ENCODE peak calls at places on chromosomes 6 and 20, in nine cellular contexts. P is activated gamma-delta T cell, V is PC-9, M is HFF-Myc, A is SW 1271, N is H1, F is SK-N-SH, T is amygdala, X is OCI-LY7. S is an unnamed sample.

GRCh38 chr20:63787302-63787701 is 43.8 kb downstream of the ZBTB46 start:
- DNase-seq in A (no peak), F (no peak), N (no peak), T (no peak), P (no peak), X (peak), M (no peak), V (no peak), S (no peak)

GRCh38 chr6:110188791-110189190 is 8.6 kb downstream of the CDC40 start:
- DNase-seq in N (no peak), M (no peak), F (no peak), X (no peak), V (no peak), T (no peak), A (no peak), P (no peak), S (no peak)

GRCh38 chr6:166612471-166612881 is 14.6 kb downstream of the RPS6KA2 start:
- DNase-seq in M (no peak), N (no peak), A (no peak), F (no peak), P (no peak), T (no peak), V (no peak), X (no peak), S (no peak)

GRCh38 chr6:74091133-74091793 is 395.3 kb downstream of the CD109 start:
- DNase-seq in M (no peak), V (no peak), F (peak), T (no peak), N (no peak), A (no peak), P (no peak), X (peak), S (peak)

GRCh38 chr20:10739575-10739974 is 65.8 kb upstream of the JAG1 start:
- DNase-seq in P (no peak), F (no peak), N (no peak), X (no peak), V (peak), A (no peak), T (no peak), M (no peak), S (no peak)

GRCh38 chr20:31708839-31709534 is 13.7 kb downstream of the BCL2L1 start:
- DNase-seq in T (no peak), N (no peak), M (no peak), F (no peak), X (peak), P (no peak), A (no peak), V (no peak), S (peak)

GRCh38 chr6:37862415-37862814 is 42.9 kb downstream of the ZFAND3 start:
- DNase-seq in T (no peak), F (no peak), N (no peak), A (no peak), X (no peak), V (no peak), M (no peak), P (no peak), S (no peak)

GRCh38 chr6:149293244-149293643 is 24.3 kb upstream of the TAB2 start:
- DNase-seq in F (no peak), X (no peak), T (no peak), A (no peak), N (no peak), M (no peak), P (no peak), V (no peak), S (no peak)

GRCh38 chr6:133341607-133342158 is 100.5 kb downstream of the EYA4 start:
- DNase-seq in A (no peak), P (no peak), X (no peak), T (no peak), N (no peak), M (no peak), F (peak), V (peak), S (peak)

GRCh38 chr6:4210619-4211419 is 75.4 kb upstream of the ECI2 start:
- DNase-seq in A (no peak), F (peak), X (peak), V (peak), N (peak), T (no peak), M (peak), P (no peak), S (no peak)

GRCh38 chr6:43172127-43173007 is 1.3 kb downstream of the SRF start:
- DNase-seq in M (no peak), A (no peak), V (peak), T (no peak), F (peak), X (peak), N (peak), P (peak), S (peak)

GRCh38 chr6:20692023-20692422 is 157.8 kb downstream of the CDKAL1 start:
- DNase-seq in N (no peak), V (no peak), M (no peak), X (no peak), A (no peak), F (no peak), P (no peak), T (no peak), S (peak)

GRCh38 chr20:54026300-54027064 is 43.9 kb downstream of the BCAS1 start:
- DNase-seq in A (no peak), P (no peak), N (no peak), F (no peak), M (no peak), X (no peak), V (no peak), T (no peak), S (no peak)

GRCh38 chr6:14431375-14432330 is 314.1 kb downstream of the CD83 start:
- DNase-seq in X (no peak), A (no peak), F (no peak), N (no peak), P (no peak), M (no peak), V (no peak), T (no peak), S (peak)

GRCh38 chr6:170417881-170418280 is 111.3 kb downstream of the FAM120B start:
- DNase-seq in A (no peak), P (no peak), V (no peak), T (no peak), M (no peak), X (no peak), N (no peak), F (no peak), S (no peak)

GRCh38 chr6:7673063-7673536 is 52.8 kb upstream of the BMP6 start:
- DNase-seq in T (no peak), V (peak), M (peak), A (no peak), F (peak), X (no peak), P (no peak), N (peak), S (no peak)

GRCh38 chr6:29414588-29414987 is at the start of gene OR12D1:
- DNase-seq in V (no peak), M (no peak), P (no peak), N (no peak), A (no peak), F (no peak), T (no peak), X (no peak), S (no peak)

GRCh38 chr20:49420292-49420691 is 62.2 kb downstream of the KCNB1 start:
- DNase-seq in A (no peak), M (no peak), V (peak), P (no peak), F (no peak), N (no peak), X (no peak), T (no peak), S (no peak)

GRCh38 chr6:10478187-10479040 is 42.7 kb upstream of the GCNT2 start:
- DNase-seq in T (no peak), X (peak), A (peak), M (peak), F (peak), N (no peak), V (peak), P (no peak), S (no peak)

GRCh38 chr6:64479134-64479533 is 843.5 kb downstream of the PHF3 start:
- DNase-seq in V (no peak), F (no peak), N (no peak), X (no peak), P (no peak), T (no peak), M (no peak), A (no peak), S (no peak)

GRCh38 chr20:54219751-54220426 is 12.0 kb downstream of the PFDN4 start:
- DNase-seq in V (peak), P (no peak), A (no peak), T (no peak), M (no peak), X (peak), N (no peak), F (peak), S (peak)

GRCh38 chr20:35972445-35972844 is 4.1 kb downstream of the CNBD2 start:
- DNase-seq in T (no peak), M (peak), F (peak), X (no peak), V (no peak), A (no peak), N (no peak), P (no peak), S (peak)

GRCh38 chr6:13289789-13290318 is 38.5 kb downstream of the TBC1D7 start:
- DNase-seq in M (no peak), N (no peak), V (no peak), A (no peak), P (no peak), X (no peak), T (no peak), F (no peak), S (no peak)

GRCh38 chr6:122754191-122754731 is 25.3 kb upstream of the FABP7 start:
- DNase-seq in X (no peak), M (no peak), V (no peak), F (no peak), P (no peak), A (no peak), N (no peak), T (no peak), S (no peak)

GRCh38 chr20:3646067-3646440 is 17.1 kb downstream of the GFRA4 start:
- DNase-seq in M (no peak), T (no peak), X (no peak), P (no peak), N (peak), F (no peak), V (no peak), A (no peak), S (no peak)

GRCh38 chr6:5941188-5941587 is 65.5 kb downstream of the NRN1 start:
- DNase-seq in A (no peak), X (no peak), N (no peak), T (no peak), P (no peak), V (no peak), F (no peak), M (no peak), S (no peak)